ENCODE peak calls at places on chromosome 19, in eight cellular contexts. One of them, this sample, is unnamed.

GRCh38 chr19:2061936-2062729 is 11.1 kb upstream of the MKNK2 start:
- DNase-seq in stimulated activated CD8-positive, alpha-beta memory T cell treated with anti-CD3 and anti-CD28 coated beads, Interleukin-4, amount 100 ng/mL, for 4 hours: no peak
- DNase-seq in kidney tubule cell: peak
- DNase-seq in fibroblast of villous mesenchyme: no peak
- DNase-seq in IMR-90: no peak
- DNase-seq in stimulated activated CD4-positive, alpha-beta T cell treated with anti-CD3 and anti-CD28 coated beads, TNF-alpha, amount 100 ng/mL, for 48 hours: no peak
- DNase-seq in osteoblast: peak
- DNase-seq in 8988T: no peak
- DNase-seq in this sample: no peak

GRCh38 chr19:46303702-46304397 is 7.0 kb downstream of the HIF3A start:
- DNase-seq in stimulated activated CD8-positive, alpha-beta memory T cell treated with anti-CD3 and anti-CD28 coated beads, Interleukin-4, amount 100 ng/mL, for 4 hours: no peak
- DNase-seq in kidney tubule cell: peak
- DNase-seq in fibroblast of villous mesenchyme: peak
- DNase-seq in IMR-90: no peak
- DNase-seq in stimulated activated CD4-positive, alpha-beta T cell treated with anti-CD3 and anti-CD28 coated beads, TNF-alpha, amount 100 ng/mL, for 48 hours: no peak
- DNase-seq in osteoblast: peak
- DNase-seq in 8988T: no peak
- DNase-seq in this sample: peak

GRCh38 chr19:32318884-32319520 is 26.4 kb upstream of the ZNF507 start:
- DNase-seq in stimulated activated CD8-positive, alpha-beta memory T cell treated with anti-CD3 and anti-CD28 coated beads, Interleukin-4, amount 100 ng/mL, for 4 hours: no peak
- DNase-seq in kidney tubule cell: peak
- DNase-seq in fibroblast of villous mesenchyme: no peak
- DNase-seq in IMR-90: no peak
- DNase-seq in stimulated activated CD4-positive, alpha-beta T cell treated with anti-CD3 and anti-CD28 coated beads, TNF-alpha, amount 100 ng/mL, for 48 hours: no peak
- DNase-seq in osteoblast: no peak
- DNase-seq in 8988T: peak
- DNase-seq in this sample: peak

GRCh38 chr19:12783226-12783848 is 7.9 kb upstream of the JUNB start:
- DNase-seq in stimulated activated CD8-positive, alpha-beta memory T cell treated with anti-CD3 and anti-CD28 coated beads, Interleukin-4, amount 100 ng/mL, for 4 hours: no peak
- DNase-seq in kidney tubule cell: peak
- DNase-seq in fibroblast of villous mesenchyme: no peak
- DNase-seq in IMR-90: no peak
- DNase-seq in stimulated activated CD4-positive, alpha-beta T cell treated with anti-CD3 and anti-CD28 coated beads, TNF-alpha, amount 100 ng/mL, for 48 hours: no peak
- DNase-seq in osteoblast: peak
- DNase-seq in 8988T: no peak
- DNase-seq in this sample: no peak

GRCh38 chr19:57825501-57825900 is 4.6 kb upstream of the ZNF587B start:
- DNase-seq in stimulated activated CD8-positive, alpha-beta memory T cell treated with anti-CD3 and anti-CD28 coated beads, Interleukin-4, amount 100 ng/mL, for 4 hours: no peak
- DNase-seq in kidney tubule cell: no peak
- DNase-seq in fibroblast of villous mesenchyme: no peak
- DNase-seq in IMR-90: no peak
- DNase-seq in stimulated activated CD4-positive, alpha-beta T cell treated with anti-CD3 and anti-CD28 coated beads, TNF-alpha, amount 100 ng/mL, for 48 hours: no peak
- DNase-seq in osteoblast: peak
- DNase-seq in 8988T: no peak
- DNase-seq in this sample: no peak

GRCh38 chr19:47649588-47649987 is 40.7 kb downstream of the BICRA start:
- DNase-seq in stimulated activated CD8-positive, alpha-beta memory T cell treated with anti-CD3 and anti-CD28 coated beads, Interleukin-4, amount 100 ng/mL, for 4 hours: no peak
- DNase-seq in kidney tubule cell: no peak
- DNase-seq in fibroblast of villous mesenchyme: no peak
- DNase-seq in IMR-90: no peak
- DNase-seq in stimulated activated CD4-positive, alpha-beta T cell treated with anti-CD3 and anti-CD28 coated beads, TNF-alpha, amount 100 ng/mL, for 48 hours: no peak
- DNase-seq in osteoblast: no peak
- DNase-seq in 8988T: no peak
- DNase-seq in this sample: no peak

GRCh38 chr19:5024282-5024681 is 55.4 kb downstream of the KDM4B start:
- DNase-seq in stimulated activated CD8-positive, alpha-beta memory T cell treated with anti-CD3 and anti-CD28 coated beads, Interleukin-4, amount 100 ng/mL, for 4 hours: no peak
- DNase-seq in kidney tubule cell: no peak
- DNase-seq in fibroblast of villous mesenchyme: no peak
- DNase-seq in IMR-90: no peak
- DNase-seq in stimulated activated CD4-positive, alpha-beta T cell treated with anti-CD3 and anti-CD28 coated beads, TNF-alpha, amount 100 ng/mL, for 48 hours: no peak
- DNase-seq in osteoblast: peak
- DNase-seq in 8988T: no peak
- DNase-seq in this sample: no peak

GRCh38 chr19:18251587-18252369 is 22.5 kb downstream of the IQCN start:
- DNase-seq in stimulated activated CD8-positive, alpha-beta memory T cell treated with anti-CD3 and anti-CD28 coated beads, Interleukin-4, amount 100 ng/mL, for 4 hours: peak
- DNase-seq in kidney tubule cell: peak
- DNase-seq in fibroblast of villous mesenchyme: peak
- DNase-seq in IMR-90: peak
- DNase-seq in stimulated activated CD4-positive, alpha-beta T cell treated with anti-CD3 and anti-CD28 coated beads, TNF-alpha, amount 100 ng/mL, for 48 hours: peak
- DNase-seq in osteoblast: peak
- DNase-seq in 8988T: peak
- DNase-seq in this sample: peak

GRCh38 chr19:41172297-41173164 is 20.5 kb upstream of the CYP2S1 start:
- DNase-seq in stimulated activated CD8-positive, alpha-beta memory T cell treated with anti-CD3 and anti-CD28 coated beads, Interleukin-4, amount 100 ng/mL, for 4 hours: no peak
- DNase-seq in kidney tubule cell: no peak
- DNase-seq in fibroblast of villous mesenchyme: no peak
- DNase-seq in IMR-90: no peak
- DNase-seq in stimulated activated CD4-positive, alpha-beta T cell treated with anti-CD3 and anti-CD28 coated beads, TNF-alpha, amount 100 ng/mL, for 48 hours: no peak
- DNase-seq in osteoblast: no peak
- DNase-seq in 8988T: no peak
- DNase-seq in this sample: no peak

GRCh38 chr19:47024502-47024901 is 4.9 kb downstream of the NPAS1 start:
- DNase-seq in stimulated activated CD8-positive, alpha-beta memory T cell treated with anti-CD3 and anti-CD28 coated beads, Interleukin-4, amount 100 ng/mL, for 4 hours: no peak
- DNase-seq in kidney tubule cell: no peak
- DNase-seq in fibroblast of villous mesenchyme: no peak
- DNase-seq in IMR-90: no peak
- DNase-seq in stimulated activated CD4-positive, alpha-beta T cell treated with anti-CD3 and anti-CD28 coated beads, TNF-alpha, amount 100 ng/mL, for 48 hours: no peak
- DNase-seq in osteoblast: peak
- DNase-seq in 8988T: no peak
- DNase-seq in this sample: no peak

GRCh38 chr19:12133069-12133468 is 7.1 kb downstream of the ZNF20 start:
- DNase-seq in stimulated activated CD8-positive, alpha-beta memory T cell treated with anti-CD3 and anti-CD28 coated beads, Interleukin-4, amount 100 ng/mL, for 4 hours: no peak
- DNase-seq in kidney tubule cell: no peak
- DNase-seq in fibroblast of villous mesenchyme: no peak
- DNase-seq in IMR-90: no peak
- DNase-seq in stimulated activated CD4-positive, alpha-beta T cell treated with anti-CD3 and anti-CD28 coated beads, TNF-alpha, amount 100 ng/mL, for 48 hours: no peak
- DNase-seq in osteoblast: no peak
- DNase-seq in 8988T: no peak
- DNase-seq in this sample: no peak

GRCh38 chr19:30284885-30285284 is 87.3 kb upstream of the ZNF536 start:
- DNase-seq in stimulated activated CD8-positive, alpha-beta memory T cell treated with anti-CD3 and anti-CD28 coated beads, Interleukin-4, amount 100 ng/mL, for 4 hours: no peak
- DNase-seq in kidney tubule cell: no peak
- DNase-seq in fibroblast of villous mesenchyme: no peak
- DNase-seq in IMR-90: no peak
- DNase-seq in stimulated activated CD4-positive, alpha-beta T cell treated with anti-CD3 and anti-CD28 coated beads, TNF-alpha, amount 100 ng/mL, for 48 hours: no peak
- DNase-seq in osteoblast: no peak
- DNase-seq in 8988T: no peak
- DNase-seq in this sample: no peak

GRCh38 chr19:31255174-31255862 is 93.9 kb downstream of the TSHZ3 start:
- DNase-seq in stimulated activated CD8-positive, alpha-beta memory T cell treated with anti-CD3 and anti-CD28 coated beads, Interleukin-4, amount 100 ng/mL, for 4 hours: no peak
- DNase-seq in kidney tubule cell: no peak
- DNase-seq in fibroblast of villous mesenchyme: no peak
- DNase-seq in IMR-90: no peak
- DNase-seq in stimulated activated CD4-positive, alpha-beta T cell treated with anti-CD3 and anti-CD28 coated beads, TNF-alpha, amount 100 ng/mL, for 48 hours: no peak
- DNase-seq in osteoblast: no peak
- DNase-seq in 8988T: no peak
- DNase-seq in this sample: no peak

GRCh38 chr19:45887311-45887710 is 1.4 kb upstream of the IRF2BP1 start:
- DNase-seq in stimulated activated CD8-positive, alpha-beta memory T cell treated with anti-CD3 and anti-CD28 coated beads, Interleukin-4, amount 100 ng/mL, for 4 hours: no peak
- DNase-seq in kidney tubule cell: no peak
- DNase-seq in fibroblast of villous mesenchyme: peak
- DNase-seq in IMR-90: no peak
- DNase-seq in stimulated activated CD4-positive, alpha-beta T cell treated with anti-CD3 and anti-CD28 coated beads, TNF-alpha, amount 100 ng/mL, for 48 hours: no peak
- DNase-seq in osteoblast: peak
- DNase-seq in 8988T: no peak
- DNase-seq in this sample: no peak

GRCh38 chr19:35495107-35496064 is 5.1 kb upstream of the KRTDAP start:
- DNase-seq in stimulated activated CD8-positive, alpha-beta memory T cell treated with anti-CD3 and anti-CD28 coated beads, Interleukin-4, amount 100 ng/mL, for 4 hours: peak
- DNase-seq in kidney tubule cell: peak
- DNase-seq in fibroblast of villous mesenchyme: peak
- DNase-seq in IMR-90: peak
- DNase-seq in stimulated activated CD4-positive, alpha-beta T cell treated with anti-CD3 and anti-CD28 coated beads, TNF-alpha, amount 100 ng/mL, for 48 hours: peak
- DNase-seq in osteoblast: peak
- DNase-seq in 8988T: peak
- DNase-seq in this sample: peak

GRCh38 chr19:17784201-17785008 is 10.5 kb upstream of the B3GNT3 start:
- DNase-seq in stimulated activated CD8-positive, alpha-beta memory T cell treated with anti-CD3 and anti-CD28 coated beads, Interleukin-4, amount 100 ng/mL, for 4 hours: peak
- DNase-seq in kidney tubule cell: peak
- DNase-seq in fibroblast of villous mesenchyme: peak
- DNase-seq in IMR-90: peak
- DNase-seq in stimulated activated CD4-positive, alpha-beta T cell treated with anti-CD3 and anti-CD28 coated beads, TNF-alpha, amount 100 ng/mL, for 48 hours: peak
- DNase-seq in osteoblast: peak
- DNase-seq in 8988T: peak
- DNase-seq in this sample: no peak

GRCh38 chr19:6071103-6071485 is 39.2 kb downstream of the RFX2 start:
- DNase-seq in stimulated activated CD8-positive, alpha-beta memory T cell treated with anti-CD3 and anti-CD28 coated beads, Interleukin-4, amount 100 ng/mL, for 4 hours: no peak
- DNase-seq in kidney tubule cell: no peak
- DNase-seq in fibroblast of villous mesenchyme: peak
- DNase-seq in IMR-90: peak
- DNase-seq in stimulated activated CD4-positive, alpha-beta T cell treated with anti-CD3 and anti-CD28 coated beads, TNF-alpha, amount 100 ng/mL, for 48 hours: no peak
- DNase-seq in osteoblast: peak
- DNase-seq in 8988T: no peak
- DNase-seq in this sample: no peak

GRCh38 chr19:39671739-39672363 is 16.1 kb downstream of the LGALS16 start:
- DNase-seq in stimulated activated CD8-positive, alpha-beta memory T cell treated with anti-CD3 and anti-CD28 coated beads, Interleukin-4, amount 100 ng/mL, for 4 hours: peak
- DNase-seq in kidney tubule cell: peak
- DNase-seq in fibroblast of villous mesenchyme: peak
- DNase-seq in IMR-90: peak
- DNase-seq in stimulated activated CD4-positive, alpha-beta T cell treated with anti-CD3 and anti-CD28 coated beads, TNF-alpha, amount 100 ng/mL, for 48 hours: peak
- DNase-seq in osteoblast: peak
- DNase-seq in 8988T: no peak
- DNase-seq in this sample: peak

GRCh38 chr19:28504139-28504538 is 708.8 kb downstream of the UQCRFS1 start:
- DNase-seq in stimulated activated CD8-positive, alpha-beta memory T cell treated with anti-CD3 and anti-CD28 coated beads, Interleukin-4, amount 100 ng/mL, for 4 hours: no peak
- DNase-seq in kidney tubule cell: peak
- DNase-seq in fibroblast of villous mesenchyme: no peak
- DNase-seq in IMR-90: no peak
- DNase-seq in stimulated activated CD4-positive, alpha-beta T cell treated with anti-CD3 and anti-CD28 coated beads, TNF-alpha, amount 100 ng/mL, for 48 hours: no peak
- DNase-seq in osteoblast: no peak
- DNase-seq in 8988T: no peak
- DNase-seq in this sample: no peak

GRCh38 chr19:44668985-44669764 is 2.1 kb upstream of the CEACAM19 start:
- DNase-seq in stimulated activated CD8-positive, alpha-beta memory T cell treated with anti-CD3 and anti-CD28 coated beads, Interleukin-4, amount 100 ng/mL, for 4 hours: no peak
- DNase-seq in kidney tubule cell: no peak
- DNase-seq in fibroblast of villous mesenchyme: no peak
- DNase-seq in IMR-90: no peak
- DNase-seq in stimulated activated CD4-positive, alpha-beta T cell treated with anti-CD3 and anti-CD28 coated beads, TNF-alpha, amount 100 ng/mL, for 48 hours: no peak
- DNase-seq in osteoblast: no peak
- DNase-seq in 8988T: no peak
- DNase-seq in this sample: no peak

GRCh38 chr19:45814851-45815481 is at the start of gene RSPH6A:
- DNase-seq in stimulated activated CD8-positive, alpha-beta memory T cell treated with anti-CD3 and anti-CD28 coated beads, Interleukin-4, amount 100 ng/mL, for 4 hours: no peak
- DNase-seq in kidney tubule cell: no peak
- DNase-seq in fibroblast of villous mesenchyme: no peak
- DNase-seq in IMR-90: no peak
- DNase-seq in stimulated activated CD4-positive, alpha-beta T cell treated with anti-CD3 and anti-CD28 coated beads, TNF-alpha, amount 100 ng/mL, for 48 hours: no peak
- DNase-seq in osteoblast: peak
- DNase-seq in 8988T: no peak
- DNase-seq in this sample: no peak

GRCh38 chr19:35872180-35872579 is 3.8 kb downstream of the APLP1 start:
- DNase-seq in stimulated activated CD8-positive, alpha-beta memory T cell treated with anti-CD3 and anti-CD28 coated beads, Interleukin-4, amount 100 ng/mL, for 4 hours: no peak
- DNase-seq in kidney tubule cell: no peak
- DNase-seq in fibroblast of villous mesenchyme: no peak
- DNase-seq in IMR-90: no peak
- DNase-seq in stimulated activated CD4-positive, alpha-beta T cell treated with anti-CD3 and anti-CD28 coated beads, TNF-alpha, amount 100 ng/mL, for 48 hours: no peak
- DNase-seq in osteoblast: peak
- DNase-seq in 8988T: no peak
- DNase-seq in this sample: no peak

GRCh38 chr19:29988351-29988750 is 46.3 kb downstream of the URI1 start:
- DNase-seq in stimulated activated CD8-positive, alpha-beta memory T cell treated with anti-CD3 and anti-CD28 coated beads, Interleukin-4, amount 100 ng/mL, for 4 hours: no peak
- DNase-seq in kidney tubule cell: no peak
- DNase-seq in fibroblast of villous mesenchyme: no peak
- DNase-seq in IMR-90: no peak
- DNase-seq in stimulated activated CD4-positive, alpha-beta T cell treated with anti-CD3 and anti-CD28 coated beads, TNF-alpha, amount 100 ng/mL, for 48 hours: no peak
- DNase-seq in osteoblast: no peak
- DNase-seq in 8988T: no peak
- DNase-seq in this sample: no peak

This sample was measured in HCT116.